ENCODE peak calls at places on chromosomes 5 and 9, in eight cellular contexts. U is Peyer's patch, Q is breast epithelium, J is uterus, D is esophagus squamous epithelium, T is body of pancreas, H is K562, R is transverse colon. P is an unnamed sample.
A peak's percentile ranks its signal among the peaks of the same experiment; 100 is the strongest.

GRCh38 chr5:15834596-15835245 is 334.7 kb downstream of the FBXL7 start:
- DNase-seq in H (no peak), Q (no peak), T (no peak), R (no peak), U (no peak), J (no peak), D (no peak), P (no peak)

GRCh38 chr5:145887976-145888574 is 15.3 kb upstream of the GRXCR2 start:
- DNase-seq in R (peak; percentile 75), D (no peak), U (no peak), J (no peak), Q (no peak), T (peak; percentile 67), H (peak; percentile 59), P (no peak)

GRCh38 chr5:81579525-81579924 is 171.4 kb downstream of the SSBP2 start:
- DNase-seq in R (no peak), H (no peak), U (no peak), D (no peak), T (peak; percentile 4), Q (no peak), J (no peak), P (no peak)

GRCh38 chr5:77430726-77431125 is 61.4 kb downstream of the WDR41 start:
- DNase-seq in U (no peak), J (no peak), R (no peak), T (no peak), Q (no peak), H (no peak), D (no peak), P (no peak)

GRCh38 chr5:60354322-60354721 is 345.6 kb downstream of the DEPDC1B start:
- DNase-seq in R (peak; percentile 19), Q (no peak), T (no peak), D (no peak), H (no peak), J (no peak), U (no peak), P (no peak)

GRCh38 chr5:94746731-94747124 is 128.3 kb downstream of the SLF1 start:
- DNase-seq in J (no peak), U (peak; percentile 26), H (no peak), R (no peak), D (no peak), Q (no peak), T (no peak), P (no peak)

GRCh38 chr5:115170128-115170923 is 618 bp upstream of the TRIM36 start:
- DNase-seq in Q (no peak), T (no peak), J (no peak), H (no peak), D (no peak), U (no peak), R (no peak), P (peak; percentile 85)

GRCh38 chr5:87949665-87950640 is 318.7 kb downstream of the TMEM161B start:
- DNase-seq in D (no peak), T (no peak), Q (no peak), H (no peak), J (no peak), U (no peak), R (no peak), P (no peak)

GRCh38 chr9:8823131-8823895 is 1023.7 kb upstream of the DMAC1 start:
- DNase-seq in J (no peak), T (no peak), D (no peak), Q (no peak), H (no peak), R (no peak), U (no peak), P (no peak)

GRCh38 chr9:83154821-83155220 is 91.9 kb upstream of the RASEF start:
- DNase-seq in U (no peak), T (peak; percentile 76), D (no peak), R (no peak), H (no peak), Q (no peak), J (no peak), P (no peak)

GRCh38 chr9:77957652-77958051 is 74.0 kb downstream of the GNAQ start:
- DNase-seq in D (no peak), T (no peak), J (no peak), R (no peak), Q (no peak), U (no peak), H (no peak), P (no peak)

GRCh38 chr9:34139477-34140146 is 13.1 kb upstream of the DCAF12 start:
- DNase-seq in J (no peak), D (no peak), Q (no peak), R (peak; percentile 16), H (peak; percentile 54), T (peak; percentile 91), U (no peak), P (no peak)

GRCh38 chr9:136565722-136566552 is 20.1 kb upstream of the NOTCH1 start:
- DNase-seq in Q (no peak), H (no peak), D (no peak), U (no peak), T (no peak), J (no peak), R (no peak), P (no peak)

GRCh38 chr9:18981471-18982245 is 51.4 kb downstream of the SAXO1 start:
- DNase-seq in H (no peak), D (no peak), J (peak; percentile 28), R (no peak), T (no peak), U (no peak), Q (no peak), P (no peak)

GRCh38 chr9:86659413-86660046 is 287.8 kb downstream of the GAS1 start:
- DNase-seq in D (no peak), R (no peak), T (no peak), U (no peak), H (no peak), J (no peak), Q (no peak), P (no peak)

GRCh38 chr5:67619235-67619634 is 422.6 kb upstream of the CD180 start:
- DNase-seq in J (no peak), H (no peak), T (no peak), D (no peak), Q (no peak), U (no peak), R (no peak), P (no peak)

GRCh38 chr9:137664676-137665075 is 45.9 kb downstream of the EHMT1 start:
- DNase-seq in Q (peak; percentile 61), U (no peak), H (no peak), D (no peak), J (no peak), T (no peak), R (peak; percentile 36), P (no peak)

GRCh38 chr9:5714501-5715401 is 85.8 kb downstream of the RIC1 start:
- DNase-seq in J (no peak), H (peak; percentile 7), R (no peak), U (no peak), Q (no peak), D (no peak), T (no peak), P (no peak)

GRCh38 chr9:14433841-14434511 is 120.0 kb upstream of the NFIB start:
- DNase-seq in H (peak; percentile 7), Q (no peak), R (no peak), U (no peak), T (peak; percentile 16), D (no peak), J (peak; percentile 22), P (no peak)

GRCh38 chr9:131982102-131982501 is 97.6 kb downstream of the MED27 start:
- DNase-seq in J (no peak), T (no peak), R (no peak), U (no peak), H (no peak), D (no peak), Q (no peak), P (no peak)

GRCh38 chr5:140267201-140267540 is 35.7 kb downstream of the PFDN1 start:
- DNase-seq in H (no peak), T (no peak), U (no peak), R (no peak), D (no peak), Q (no peak), J (no peak), P (no peak)
- H3K4me3 ChIP-seq in H (no peak overlapping the region), T (no peak overlapping the region), U (no peak overlapping the region), R (no peak overlapping the region), D (no peak overlapping the region), Q (no peak overlapping the region), J (no peak overlapping the region), P (no peak overlapping the region)

DNA sequence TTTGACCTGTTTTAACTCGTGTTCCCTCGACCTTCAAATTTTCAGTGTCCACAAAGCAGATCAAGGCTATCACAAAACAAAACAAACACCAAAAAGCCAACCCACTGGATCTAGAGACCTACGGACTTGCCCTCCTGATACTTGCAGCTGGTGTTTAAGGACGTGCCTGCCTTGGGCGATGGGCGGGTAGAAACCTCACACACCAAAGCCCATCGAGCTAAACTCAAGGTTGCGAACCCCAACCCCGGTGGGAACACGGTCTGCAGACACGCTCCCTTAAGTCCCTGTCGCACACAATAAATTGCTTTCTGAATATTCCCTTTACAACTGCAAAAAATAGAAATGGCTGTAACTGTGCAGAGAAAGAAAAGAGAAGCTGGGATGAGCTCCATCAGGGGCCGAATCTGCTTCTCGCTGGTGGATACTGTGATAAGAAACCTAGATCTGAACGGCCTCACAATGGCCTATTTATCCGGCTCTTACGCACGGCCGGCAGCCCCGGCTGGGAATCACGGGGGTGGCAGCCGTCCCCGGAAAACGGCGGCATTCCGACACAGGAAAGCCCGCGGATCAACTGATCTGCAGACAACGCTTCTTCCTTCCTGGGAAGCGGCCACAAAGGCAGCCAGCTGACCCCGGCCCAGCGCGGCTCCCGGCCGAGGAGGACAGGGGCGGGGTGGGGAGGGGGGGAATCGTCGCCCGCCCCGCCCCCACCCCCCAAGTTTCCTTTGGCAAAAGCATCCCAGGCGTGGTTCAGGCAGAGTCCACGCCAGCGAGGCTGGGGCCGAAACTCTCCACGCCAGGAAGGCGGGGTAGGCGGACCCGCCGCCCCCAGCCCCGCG is 247.4 kb upstream of the ANKRD55 start:
- DNase-seq in H (no peak), Q (peak; percentile 63), D (no peak), J (peak; percentile 41), U (peak; percentile 62), R (peak; percentile 48), T (peak; percentile 62), P (peak; percentile 88)
- TF ChIP-seq POLR2A in H (no peak), Q (no peak), D (no peak), J (no peak), U (no peak), R (no peak), T (peak; percentile 41), P (no peak)

GRCh38 chr5:158698768-158699167 is 400.9 kb downstream of the EBF1 start:
- DNase-seq in T (no peak), R (no peak), J (no peak), H (no peak), Q (no peak), D (no peak), U (no peak), P (no peak)
- H3K4me1 ChIP-seq in T (peaks cover 6% of the 10 kb centered on the region), R (peaks cover 5% of the 10 kb centered on the region), J (peaks cover 6% of the 10 kb centered on the region), H (no peaks in the 10 kb centered on the region), Q (no peaks in the 10 kb centered on the region), D (peaks cover 3% of the 10 kb centered on the region), U (no peaks in the 10 kb centered on the region), P (peaks cover 12% of the 10 kb centered on the region)

DNA sequence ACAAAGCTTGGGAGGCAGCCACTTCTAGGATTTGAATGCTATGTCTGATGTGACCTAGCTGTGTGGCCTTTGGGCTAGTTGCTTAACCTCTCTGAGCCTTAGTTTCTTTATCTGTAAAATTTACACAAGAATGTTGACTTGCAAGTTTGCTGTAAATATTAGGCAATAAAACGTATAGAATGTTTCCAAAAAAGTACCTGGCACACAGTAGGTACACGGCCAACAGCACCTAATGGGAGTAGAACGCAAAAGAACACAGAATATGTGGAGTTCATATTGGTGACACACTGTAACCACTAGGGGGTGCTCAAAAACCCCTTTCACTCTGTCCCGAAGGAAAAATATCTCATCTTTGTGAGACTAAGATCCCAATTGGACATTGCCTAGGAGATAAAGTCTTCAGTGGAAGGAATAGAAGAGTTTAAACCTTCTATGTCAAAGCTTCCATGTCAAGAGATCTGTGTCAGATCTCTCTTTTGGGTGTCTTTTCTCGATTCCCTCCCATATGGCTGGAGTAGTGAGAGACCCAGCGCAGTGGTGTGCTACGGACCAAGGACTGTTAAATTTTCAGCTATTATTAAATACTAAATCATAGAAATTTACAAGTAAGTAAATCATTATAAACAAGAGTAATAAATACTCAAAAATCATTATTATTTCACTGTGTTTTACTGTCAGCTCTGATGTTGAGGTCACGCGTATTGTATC is 145.4 kb upstream of the RAD23B start:
- DNase-seq in H (peak; percentile 72), T (peak; percentile 13), Q (no peak), U (no peak), R (no peak), J (no peak), D (no peak), P (no peak)
- H3K4me3 ChIP-seq in H (no peak overlapping the region), T (no peak overlapping the region), Q (no peak overlapping the region), U (no peak overlapping the region), R (no peak overlapping the region), J (no peak overlapping the region), D (no peak overlapping the region), P (no peak overlapping the region)

P was measured in spleen.